ENCODE peak calls at places on chromosomes 3 and 15, in seven cellular contexts. H is ovary, Q is HCT116, L is A549, T is stomach, O is vagina, R is testis. J is an unnamed sample.

GRCh38 chr15:67165653-67166260 is 88.7 kb downstream of the AAGAB start:
- DNase-seq in T (no peak), R (no peak), O (no peak), Q (no peak), L (no peak), H (no peak), J (no peak)

GRCh38 chr3:63442918-63443317 is 164.8 kb downstream of the SYNPR start:
- DNase-seq in O (no peak), T (no peak), Q (no peak), H (no peak), L (no peak), R (no peak), J (no peak)

GRCh38 chr3:11555823-11556222 is 87.9 kb downstream of the VGLL4 start:
- DNase-seq in O (no peak), L (no peak), Q (no peak), R (no peak), H (no peak), T (no peak), J (no peak)

GRCh38 chr3:78911394-78911793 is 856.4 kb downstream of the ROBO1 start:
- DNase-seq in T (no peak), O (no peak), Q (no peak), R (no peak), L (no peak), H (no peak), J (no peak)

GRCh38 chr3:52524258-52524751 is 9.4 kb downstream of the NT5DC2 start:
- DNase-seq in R (no peak), T (no peak), O (no peak), L (no peak), H (no peak), Q (no peak), J (no peak)

GRCh38 chr3:193605876-193606275 is 12.9 kb downstream of the OPA1 start:
- DNase-seq in H (peak; percentile 23), R (peak; percentile 77), T (peak; percentile 55), L (peak; percentile 71), Q (peak; percentile 56), O (no peak), J (peak; percentile 79)

GRCh38 chr3:177300039-177300833 is 103.0 kb upstream of the TBL1XR1 start:
- DNase-seq in H (no peak), T (peak; percentile 69), O (no peak), Q (no peak), L (peak; percentile 92), R (peak; percentile 18), J (peak; percentile 97)

GRCh38 chr15:80246425-80246894 is 5.6 kb downstream of the CTXND1 start:
- DNase-seq in R (no peak), O (peak; percentile 47), Q (no peak), H (no peak), T (peak; percentile 50), L (no peak), J (no peak)

GRCh38 chr15:22873204-22873701 is 34.8 kb downstream of the NIPA2 start:
- DNase-seq in H (no peak), Q (no peak), O (no peak), T (no peak), R (no peak), L (no peak), J (no peak)

GRCh38 chr3:48688032-48688736 is 2.5 kb upstream of the NCKIPSD start:
- DNase-seq in O (no peak), R (no peak), T (no peak), H (no peak), Q (no peak), L (no peak), J (no peak)

GRCh38 chr3:32157600-32158264 is 51.3 kb downstream of the GPD1L start:
- DNase-seq in R (no peak), H (no peak), T (no peak), L (no peak), Q (no peak), O (no peak), J (no peak)

GRCh38 chr3:176469694-176470205 is 727.5 kb downstream of the TBL1XR1 start:
- DNase-seq in R (no peak), H (no peak), Q (peak; percentile 29), L (peak; percentile 32), O (no peak), T (no peak), J (peak; percentile 4)

GRCh38 chr3:46707601-46708011 is 6.4 kb downstream of the TMIE start:
- DNase-seq in T (no peak), R (no peak), Q (no peak), O (no peak), H (peak; percentile 6), L (no peak), J (no peak)

GRCh38 chr3:11651900-11652299 is 8.2 kb upstream of the VGLL4 start:
- DNase-seq in T (no peak), R (no peak), Q (peak; percentile 21), O (no peak), H (no peak), L (no peak), J (peak; percentile 26)

GRCh38 chr3:58082047-58082446 is 73.8 kb downstream of the FLNB start:
- DNase-seq in Q (no peak), H (no peak), L (no peak), R (no peak), O (no peak), T (no peak), J (no peak)

GRCh38 chr3:175651716-175652115 is 792.6 kb downstream of the NAALADL2 start:
- DNase-seq in Q (no peak), O (no peak), L (no peak), H (no peak), R (no peak), T (no peak), J (no peak)

DNA sequence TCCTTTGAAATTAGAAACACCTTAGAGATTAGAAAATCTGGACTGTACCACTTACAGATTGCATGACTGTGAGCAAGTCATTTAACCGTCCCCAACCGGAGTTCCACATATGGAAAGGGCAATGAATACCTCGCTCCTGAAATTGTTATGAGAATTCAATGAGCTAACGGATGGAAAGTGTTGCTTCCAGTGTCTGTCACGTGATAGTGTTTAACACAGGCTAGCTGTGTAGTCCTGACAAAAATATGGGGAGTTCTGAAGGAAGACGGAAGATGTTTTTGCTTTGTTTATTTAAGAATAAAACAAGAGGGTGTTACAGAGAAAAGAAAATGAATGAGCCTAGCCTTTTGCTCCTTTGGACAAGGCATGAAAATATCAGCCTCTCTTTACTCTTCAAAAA is 150.7 kb upstream of the SEMA6D start:
- DNase-seq in T (no peak), O (no peak), R (no peak), H (no peak), L (no peak), Q (no peak), J (no peak)
- H3K9me3 ChIP-seq in T (no peaks in the 10 kb centered on the region), O (no peaks in the 10 kb centered on the region), R (no peaks in the 10 kb centered on the region), H (no peaks in the 10 kb centered on the region), L (no peaks in the 10 kb centered on the region), Q (peaks cover 33% of the 10 kb centered on the region), J (no peaks in the 10 kb centered on the region)

GRCh38 chr3:291028-291427 is 94.5 kb downstream of the CHL1 start:
- DNase-seq in R (no peak), L (no peak), T (no peak), Q (no peak), O (no peak), H (no peak), J (no peak)

GRCh38 chr3:294581-294980 is 98.0 kb downstream of the CHL1 start:
- DNase-seq in T (no peak), R (no peak), H (no peak), Q (no peak), L (no peak), O (no peak), J (no peak)

GRCh38 chr3:288383-288782 is 91.8 kb downstream of the CHL1 start:
- DNase-seq in T (no peak), R (no peak), H (no peak), L (no peak), O (no peak), Q (no peak), J (no peak)

GRCh38 chr3:294096-294495 is 97.5 kb downstream of the CHL1 start:
- DNase-seq in T (no peak), H (no peak), O (no peak), R (no peak), L (peak; percentile 7), Q (no peak), J (no peak)

GRCh38 chr3:292038-292437 is 95.5 kb downstream of the CHL1 start:
- DNase-seq in O (no peak), T (no peak), H (no peak), R (no peak), Q (no peak), L (no peak), J (no peak)
- H3K9me3 ChIP-seq in O (no peaks in the 10 kb centered on the region), T (no peaks in the 10 kb centered on the region), H (no peaks in the 10 kb centered on the region), R (no peaks in the 10 kb centered on the region), Q (peaks cover 12% of the 10 kb centered on the region), L (no peaks in the 10 kb centered on the region), J (no peaks in the 10 kb centered on the region)

GRCh38 chr15:25178835-25179672 is 224.3 kb downstream of the SNRPN start:
- DNase-seq in L (no peak), Q (no peak), H (peak; percentile 5), O (peak; percentile 65), R (peak; percentile 4), T (peak; percentile 13), J (no peak)

GRCh38 chr15:25180606-25181289 is 226.0 kb downstream of the SNRPN start:
- DNase-seq in L (no peak), T (peak; percentile 17), Q (no peak), H (peak; percentile 5), O (peak; percentile 71), R (peak; percentile 4), J (no peak)

GRCh38 chr15:25177955-25178801 is 223.4 kb downstream of the SNRPN start:
- DNase-seq in R (peak; percentile 8), H (peak; percentile 14), T (peak; percentile 22), O (peak; percentile 85), Q (no peak), L (no peak), J (no peak)

GRCh38 chr15:25181290-25182097 is 226.7 kb downstream of the SNRPN start:
- DNase-seq in L (no peak), Q (no peak), O (peak; percentile 81), H (peak; percentile 11), T (peak; percentile 13), R (peak; percentile 8), J (no peak)

DNA sequence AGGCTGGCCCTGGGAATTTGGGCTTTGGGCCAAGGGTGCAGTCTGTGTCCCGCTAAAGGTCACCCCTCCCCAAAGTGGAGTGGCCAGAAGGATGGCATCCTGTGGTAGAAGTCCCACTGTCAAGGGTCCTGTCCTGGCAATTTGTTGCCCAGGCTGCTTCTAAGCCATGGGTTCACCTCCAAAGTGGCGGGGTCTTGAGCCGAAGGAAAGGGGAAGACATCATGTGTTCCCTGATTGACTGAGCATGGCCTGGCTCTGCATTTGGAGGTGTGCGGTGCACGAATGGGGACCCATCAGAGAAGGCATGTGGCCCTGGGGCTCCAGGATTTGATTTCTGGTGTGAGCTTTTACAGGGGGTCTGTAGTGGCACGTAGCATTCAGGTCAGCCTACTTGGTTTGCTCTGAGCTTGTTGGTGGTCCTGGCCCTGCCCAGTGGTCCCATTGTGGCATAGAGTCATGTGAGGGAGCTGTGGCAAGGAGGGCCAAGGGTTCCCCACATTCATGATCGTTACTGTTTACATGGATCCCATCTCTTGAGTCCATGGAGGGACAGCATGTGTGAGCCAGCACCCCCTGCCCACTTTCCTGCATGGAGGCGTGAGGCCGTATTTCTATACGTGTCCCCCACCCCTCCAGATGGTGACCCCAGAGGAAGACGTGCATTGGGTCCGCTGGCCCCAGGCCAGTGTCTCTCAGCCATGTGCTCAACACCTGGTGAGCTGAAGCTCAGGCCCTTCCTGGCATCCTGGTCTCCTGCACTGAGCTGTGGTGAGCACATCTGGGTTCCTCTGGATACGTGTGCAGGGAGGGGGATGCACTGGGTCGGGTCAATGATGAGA is 225.1 kb downstream of the SNRPN start:
- DNase-seq in O (peak; percentile 77), H (peak; percentile 7), Q (no peak), T (peak; percentile 20), R (peak; percentile 8), L (no peak), J (no peak)
- H3K9me3 ChIP-seq in O (peaks cover 16% of the 10 kb centered on the region), H (peaks cover 4% of the 10 kb centered on the region), Q (peaks cover 20% of the 10 kb centered on the region), T (peaks cover 100% of the 10 kb centered on the region), R (no peaks in the 10 kb centered on the region), L (no peaks in the 10 kb centered on the region), J (peaks cover 6% of the 10 kb centered on the region)

GRCh38 chr3:127196466-127197299 is 3.8 kb downstream of the PRR23E start:
- DNase-seq in R (no peak), H (no peak), Q (no peak), L (no peak), T (peak; percentile 22), O (peak; percentile 74), J (no peak)
- H3K9me3 ChIP-seq in R (no peaks in the 10 kb centered on the region), H (no peaks in the 10 kb centered on the region), Q (no peaks in the 10 kb centered on the region), L (peaks cover 3% of the 10 kb centered on the region), T (peaks cover 2% of the 10 kb centered on the region), O (no peaks in the 10 kb centered on the region), J (no peaks in the 10 kb centered on the region)

J was measured in small intestine.